ENCODE peak calls at places on chromosomes 4 and X, in four cellular contexts. H is CD8-positive, alpha-beta T cell; B is vagina; P is astrocyte. L is an unnamed sample.

GRCh38 chr4:111639876-111640275 is 505.4 kb upstream of the FAM241A start:
- DNase-seq in B (no peak), P (peak), H (no peak), L (no peak)

GRCh38 chrX:102899940-102900916 is 36.8 kb upstream of the RAB40AL start:
- DNase-seq in B (no peak), H (peak), P (peak), L (peak)

GRCh38 chr4:147049940-147050852 is 104.5 kb upstream of the TTC29 start:
- DNase-seq in B (no peak), H (no peak), P (peak), L (no peak)

GRCh38 chrX:37603938-37604409 is 32.5 kb downstream of the LANCL3 start:
- DNase-seq in H (no peak), B (no peak), P (no peak), L (no peak)

GRCh38 chrX:68440940-68441339 is 7.6 kb upstream of the OPHN1 start:
- DNase-seq in H (no peak), B (no peak), P (peak), L (peak)

GRCh38 chrX:78123190-78123589 is 16.3 kb downstream of the TAF9B start:
- DNase-seq in P (peak), B (no peak), H (no peak), L (no peak)

GRCh38 chrX:115616943-115617563 is 56.1 kb downstream of the PLS3 start:
- DNase-seq in H (no peak), B (no peak), P (peak), L (no peak)

GRCh38 chr4:62797221-62797620 is 1597.1 kb downstream of the ADGRL3 start:
- DNase-seq in P (no peak), B (no peak), H (no peak), L (no peak)

GRCh38 chrX:39576081-39576701 is 521.6 kb downstream of the BCOR start:
- DNase-seq in P (no peak), B (no peak), H (no peak), L (no peak)

GRCh38 chrX:100673397-100673953 is 29.5 kb downstream of the SRPX2 start:
- DNase-seq in H (no peak), P (peak), B (no peak), L (no peak)

GRCh38 chrX:101009086-101009485 is 39.6 kb downstream of the ARL13A start:
- DNase-seq in P (peak), H (no peak), B (no peak), L (no peak)

DNA sequence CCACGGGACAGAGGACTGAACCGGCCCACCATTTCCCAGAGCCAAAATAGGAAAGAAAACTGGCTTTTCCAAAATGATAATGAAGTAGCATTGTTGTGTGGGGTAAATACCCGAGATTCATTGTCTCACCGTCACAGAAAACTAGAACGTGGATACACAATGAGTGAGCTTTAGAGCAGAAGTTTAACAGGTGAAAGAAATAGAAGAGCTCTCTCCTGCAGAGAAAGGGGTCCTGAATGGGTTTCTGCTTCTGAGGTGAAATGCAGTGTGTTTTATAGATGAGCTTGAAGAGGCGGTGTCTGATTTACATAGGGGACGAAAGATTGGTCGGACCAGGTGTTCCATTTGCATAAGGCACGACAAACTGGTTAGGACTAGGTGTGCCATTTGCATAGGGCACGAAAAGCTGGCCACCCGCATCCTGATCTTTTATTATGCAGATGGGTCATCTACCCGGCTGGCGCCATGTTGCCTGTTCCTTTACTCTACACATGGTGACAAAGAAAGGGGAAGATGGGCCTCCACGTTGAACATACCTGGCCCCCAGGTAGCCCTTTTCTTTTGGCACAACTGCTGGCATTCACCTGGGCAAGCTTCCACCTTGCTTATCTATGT is 118.1 kb downstream of the ATXN3L start:
- DNase-seq in P (no peak), B (no peak), H (no peak), L (no peak)
- H3K27ac ChIP-seq in P (no peak), B (no peak), H (no peak), L (no peak)

GRCh38 chrX:2466876-2467656 is 33.7 kb downstream of the DHRSX start:
- DNase-seq in H (no peak), P (no peak), B (no peak), L (no peak)

GRCh38 chrX:2462780-2463179 is 38.0 kb downstream of the DHRSX start:
- DNase-seq in P (no peak), H (no peak), B (no peak), L (no peak)

GRCh38 chrX:2463973-2464676 is 36.7 kb downstream of the DHRSX start:
- DNase-seq in H (no peak), P (peak), B (no peak), L (no peak)

GRCh38 chrX:2461711-2462016 is 39.1 kb downstream of the DHRSX start:
- DNase-seq in P (no peak), H (no peak), B (no peak), L (no peak)

GRCh38 chrX:2464677-2465166 is 36.1 kb downstream of the DHRSX start:
- DNase-seq in P (no peak), B (no peak), H (no peak), L (no peak)
- H3K4me3 ChIP-seq in P (no peak), B (no peak), H (no peak), L (no peak)

GRCh38 chr4:156774422-156774821 is 197.2 kb downstream of the PDGFC start:
- DNase-seq in P (peak), B (no peak), H (no peak), L (no peak)
- H3K27ac ChIP-seq in P (peak), B (no peak), H (no peak), L (no peak)

DNA sequence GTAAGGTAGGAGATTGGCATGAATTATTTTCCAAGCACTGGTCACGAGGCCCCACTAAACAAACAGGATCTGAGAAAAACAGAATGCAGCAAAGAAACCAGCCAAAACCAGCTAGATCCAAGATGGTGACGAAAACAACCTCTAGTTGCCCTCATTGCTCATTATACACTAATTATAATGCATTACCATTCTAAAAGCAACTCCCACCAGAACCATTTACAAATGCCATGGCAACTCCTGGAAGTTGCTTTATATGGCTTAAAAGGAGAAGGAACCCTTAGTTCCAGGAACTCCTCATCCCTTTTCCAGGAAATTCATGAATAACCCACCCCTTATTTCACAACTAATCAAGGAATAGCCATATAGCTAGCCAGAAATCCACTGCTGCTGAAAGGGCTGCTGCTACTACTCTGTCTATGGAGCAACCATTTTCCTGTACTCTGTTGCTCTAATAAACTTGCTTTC is 69.3 kb downstream of the ABCB7 start:
- DNase-seq in P (no peak), B (no peak), H (no peak), L (no peak)
- H3K4me3 ChIP-seq in P (no peak), B (no peak), H (no peak), L (no peak)

DNA sequence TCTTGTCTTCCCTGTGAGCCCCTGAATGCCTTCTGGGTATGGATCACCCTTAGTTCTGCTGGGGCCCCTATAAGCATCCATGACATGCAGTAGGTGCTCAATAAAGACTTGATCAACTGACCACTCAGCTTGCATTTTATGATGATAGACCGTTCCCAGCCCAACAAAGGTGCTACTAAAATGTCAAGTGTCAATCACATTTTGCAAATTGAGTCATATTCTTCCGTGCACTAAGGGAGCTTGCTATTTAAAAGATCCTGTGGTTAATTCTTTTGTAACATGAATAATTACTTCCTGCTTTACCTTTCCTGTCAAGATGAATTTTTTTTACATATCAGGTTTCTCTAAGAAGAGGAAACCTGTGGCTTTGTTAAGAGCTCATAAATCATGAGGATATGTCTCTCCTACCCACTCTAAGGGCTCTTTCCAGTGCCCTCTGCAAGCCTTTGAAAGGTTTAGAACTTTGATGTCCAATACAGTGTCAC is 47.6 kb downstream of the SH3KBP1 start:
- DNase-seq in H (no peak), P (peak), B (no peak), L (no peak)
- H3K27ac ChIP-seq in H (no peak), P (no peak), B (no peak), L (no peak)

GRCh38 chrX:129781134-129782014 is 1.6 kb downstream of the SASH3 start:
- DNase-seq in H (peak), P (no peak), B (no peak), L (no peak)
- H3K4me3 ChIP-seq in H (peak), P (no peak), B (peak), L (peak)

DNA sequence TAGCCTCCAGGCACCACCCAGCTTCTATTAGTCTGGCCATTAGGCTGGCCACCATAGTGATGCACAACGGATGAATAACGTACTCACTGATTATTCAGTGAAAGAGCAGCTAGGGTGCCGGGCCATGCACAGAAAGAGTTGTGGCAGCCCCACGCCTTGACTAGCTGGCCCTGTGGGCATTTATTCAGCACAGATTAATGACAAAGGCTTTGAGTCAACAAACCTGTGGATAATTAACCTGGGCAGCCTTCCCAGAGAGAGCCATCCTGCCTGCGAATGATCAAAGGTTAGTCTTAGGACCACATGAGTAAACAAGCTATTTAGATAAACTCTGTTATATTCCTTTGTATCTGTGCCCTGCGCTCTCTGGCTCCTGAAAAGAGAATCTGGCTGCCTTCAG is 37.2 kb downstream of the MAP9 start:
- DNase-seq in H (no peak), B (no peak), P (no peak), L (no peak)
- H3K27ac ChIP-seq in H (no peak), B (no peak), P (no peak), L (no peak)

GRCh38 chrX:124392794-124393193 is 46.4 kb downstream of the SH2D1A start:
- DNase-seq in H (no peak), P (no peak), B (no peak), L (no peak)
- H3K4me3 ChIP-seq in H (no peak), P (no peak), B (no peak), L (no peak)

DNA sequence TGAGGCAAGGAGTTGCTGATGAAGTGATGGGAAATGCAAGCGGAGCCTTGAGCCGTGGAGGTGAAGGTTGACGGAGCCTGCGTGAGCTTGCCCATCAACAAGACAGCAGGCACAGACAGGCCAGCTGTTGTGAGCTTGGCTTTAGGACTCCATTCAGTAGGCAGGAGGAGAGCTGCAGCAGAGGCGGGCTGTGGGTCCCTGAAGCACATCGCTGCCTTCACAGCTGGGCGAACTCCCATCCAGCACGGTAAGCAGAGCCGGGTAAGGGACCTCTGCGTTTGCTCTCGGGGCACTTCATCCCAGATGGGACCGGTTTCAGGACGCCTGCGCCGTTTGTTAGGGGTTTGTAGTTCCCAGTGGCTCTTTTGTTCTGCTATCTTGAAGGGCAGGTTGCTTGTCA is 54.8 kb upstream of the CLDN34 start:
- DNase-seq in B (no peak), H (no peak), P (peak), L (no peak)
- H3K27ac ChIP-seq in B (no peak), H (no peak), P (peak), L (no peak)

DNA sequence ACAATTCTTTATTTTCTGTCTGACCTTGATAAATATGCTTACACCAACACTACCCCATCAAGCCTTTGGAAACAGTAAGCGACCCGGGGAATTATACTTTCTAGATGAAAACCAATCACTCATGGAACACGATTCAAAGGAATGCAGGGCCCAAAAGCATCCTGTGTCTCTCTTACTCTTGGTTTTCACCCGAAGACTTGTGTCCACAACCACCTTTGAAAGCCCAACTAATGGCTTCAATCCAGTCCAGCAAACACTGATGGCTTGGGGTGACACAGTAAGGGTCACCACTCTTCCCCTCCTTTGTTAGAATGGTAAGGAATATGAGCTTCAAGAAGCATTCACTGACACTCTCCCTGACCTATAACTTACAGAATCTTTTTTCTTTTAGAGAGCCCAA is 1.6 kb downstream of the CBR4 start:
- DNase-seq in P (no peak), H (no peak), B (no peak), L (no peak)
- H3K4me3 ChIP-seq in P (no peak), H (peak), B (peak), L (peak)

L was measured in breast epithelium.